ENCODE peak calls at places on chromosome 1, in eight cellular contexts. U is stimulated activated CD4-positive, alpha-beta T cell treated with anti-CD3 and anti-CD28 coated beads, Interleukin-1b, Interleukin-23, amount 100 ng/mL, for 1 hour; F is activated gamma-delta T cell; M is hepatocyte; W is activated CD4-positive, CD25-positive, alpha-beta regulatory T cell treated with anti-CD3 and anti-CD28 coated beads, Interleukin-2, amount 50 U/mL, for 72 hours; E is effector CD4-positive, alpha-beta T cell; H is T47D; L is AG08395. Y is an unnamed sample.

GRCh38 chr1:218900621-218901020 is 273.1 kb upstream of the LYPLAL1 start:
- DNase-seq in F (no peak), W (no peak), E (no peak), U (no peak), H (no peak), L (no peak), M (no peak), Y (no peak)

GRCh38 chr1:46643368-46643775 is 24.8 kb downstream of the ATPAF1 start:
- DNase-seq in U (no peak), E (no peak), F (no peak), W (no peak), H (no peak), M (peak), L (peak), Y (no peak)

GRCh38 chr1:218658899-218659298 is 313.8 kb downstream of the TGFB2 start:
- DNase-seq in U (no peak), H (no peak), W (no peak), M (no peak), E (no peak), F (no peak), L (peak), Y (no peak)

GRCh38 chr1:228530951-228531731 is 44.0 kb downstream of the RNF187 start:
- DNase-seq in E (no peak), W (no peak), L (no peak), U (no peak), F (no peak), H (no peak), M (no peak), Y (no peak)

GRCh38 chr1:147771216-147772125 is 11.1 kb upstream of the GJA5 start:
- DNase-seq in U (no peak), L (peak), E (no peak), F (no peak), H (no peak), M (no peak), W (no peak), Y (no peak)

GRCh38 chr1:32772281-32773017 is 44.7 kb downstream of the YARS1 start:
- DNase-seq in E (no peak), U (no peak), M (no peak), W (no peak), L (no peak), F (no peak), H (no peak), Y (no peak)

GRCh38 chr1:224929335-224930237 is at the start of gene DNAH14:
- DNase-seq in H (peak), L (peak), M (peak), U (no peak), W (peak), F (no peak), E (no peak), Y (no peak)

GRCh38 chr1:66207484-66207883 is 326.5 kb upstream of the SGIP1 start:
- DNase-seq in W (no peak), M (no peak), U (no peak), E (no peak), L (peak), F (no peak), H (no peak), Y (no peak)

GRCh38 chr1:175548774-175549173 is 194.6 kb downstream of the TNR start:
- DNase-seq in M (no peak), F (no peak), E (no peak), U (no peak), L (no peak), H (no peak), W (no peak), Y (no peak)

GRCh38 chr1:232984577-232985425 is 34.4 kb downstream of the NTPCR start:
- DNase-seq in U (no peak), F (no peak), H (no peak), W (no peak), L (no peak), E (no peak), M (no peak), Y (no peak)

GRCh38 chr1:23984417-23985186 is 4.5 kb upstream of the SRSF10 start:
- DNase-seq in F (no peak), E (no peak), W (no peak), U (no peak), H (peak), M (peak), L (no peak), Y (no peak)

GRCh38 chr1:106907795-106908194 is 148.7 kb upstream of the PRMT6 start:
- DNase-seq in E (no peak), F (no peak), U (no peak), W (no peak), M (no peak), L (no peak), H (no peak), Y (no peak)

GRCh38 chr1:214414691-214415090 is 133.7 kb downstream of the SMYD2 start:
- DNase-seq in L (no peak), U (no peak), W (no peak), F (no peak), H (no peak), M (no peak), E (no peak), Y (no peak)

GRCh38 chr1:200905411-200906052 is 10.8 kb downstream of the INAVA start:
- DNase-seq in H (no peak), E (peak), U (peak), M (no peak), W (no peak), L (no peak), F (no peak), Y (no peak)

GRCh38 chr1:94275116-94275515 is 37.7 kb upstream of the ARHGAP29 start:
- DNase-seq in F (no peak), U (no peak), L (no peak), M (no peak), H (no peak), E (no peak), W (no peak), Y (no peak)

GRCh38 chr1:98077691-98078090 is 156.9 kb upstream of the DPYD start:
- DNase-seq in U (no peak), M (no peak), F (no peak), E (no peak), L (peak), H (no peak), W (no peak), Y (no peak)

GRCh38 chr1:206551985-206552325 is 44.6 kb downstream of the RASSF5 start:
- DNase-seq in U (peak), E (peak), M (no peak), F (no peak), L (no peak), W (peak), H (no peak), Y (no peak)

GRCh38 chr1:50278352-50278878 is 144.8 kb downstream of the DMRTA2 start:
- DNase-seq in H (no peak), W (no peak), U (no peak), L (no peak), F (no peak), E (no peak), M (no peak), Y (no peak)

GRCh38 chr1:162982364-162982763 is 86.8 kb upstream of the RGS4 start:
- DNase-seq in U (no peak), E (no peak), F (no peak), L (no peak), M (no peak), H (no peak), W (no peak), Y (no peak)

GRCh38 chr1:107277022-107277421 is 136.2 kb downstream of the NTNG1 start:
- DNase-seq in L (peak), E (no peak), U (no peak), M (peak), W (no peak), H (peak), F (no peak), Y (no peak)

GRCh38 chr1:52738148-52738547 is 11.9 kb downstream of the ZYG11B start:
- DNase-seq in U (no peak), F (no peak), E (no peak), H (no peak), M (no peak), W (no peak), L (no peak), Y (no peak)

GRCh38 chr1:208238710-208239517 is 5.3 kb downstream of the PLXNA2 start:
- DNase-seq in L (peak), F (no peak), W (no peak), U (no peak), M (peak), E (no peak), H (no peak), Y (no peak)

GRCh38 chr1:187696092-187696491 is 867.3 kb downstream of the PLA2G4A start:
- DNase-seq in M (no peak), U (no peak), H (no peak), F (no peak), E (no peak), L (no peak), W (no peak), Y (no peak)

GRCh38 chr1:170162385-170163226 is 16.8 kb downstream of the NTMT2 start:
- DNase-seq in E (no peak), W (no peak), H (no peak), U (no peak), F (no peak), M (peak), L (peak), Y (no peak)

GRCh38 chr1:234871710-234872262 is 256.9 kb downstream of the TOMM20 start:
- DNase-seq in W (no peak), F (no peak), E (no peak), L (no peak), H (no peak), U (no peak), M (no peak), Y (no peak)

GRCh38 chr1:53721088-53721487 is 17.9 kb downstream of the GLIS1 start:
- DNase-seq in F (no peak), M (no peak), U (no peak), L (no peak), H (no peak), W (no peak), E (no peak), Y (no peak)

GRCh38 chr1:7888248-7889010 is 35.6 kb upstream of the UTS2 start:
- DNase-seq in U (no peak), M (no peak), H (no peak), L (peak), F (no peak), E (no peak), W (no peak), Y (no peak)

GRCh38 chr1:32247983-32248889 is 1.2 kb downstream of the FAM167B start:
- DNase-seq in M (peak), U (peak), E (peak), H (peak), L (peak), F (peak), W (peak), Y (peak)

GRCh38 chr1:108962681-108963051 is 618 bp downstream of the CLCC1 start:
- DNase-seq in U (no peak), E (peak), M (peak), H (no peak), L (no peak), W (peak), F (no peak), Y (no peak)

GRCh38 chr1:228497817-228498216 is 10.6 kb downstream of the RNF187 start:
- DNase-seq in H (no peak), F (no peak), M (no peak), E (no peak), L (no peak), U (no peak), W (no peak), Y (no peak)

GRCh38 chr1:111707906-111708305 is 31.3 kb downstream of the INKA2 start:
- DNase-seq in M (no peak), H (no peak), F (no peak), E (no peak), L (no peak), U (no peak), W (no peak), Y (no peak)

GRCh38 chr1:207910678-207911354 is at the start of gene CD34:
- DNase-seq in H (no peak), F (no peak), W (no peak), E (no peak), M (peak), U (no peak), L (no peak), Y (no peak)

GRCh38 chr1:42420911-42421585 is 34.8 kb downstream of the ZMYND12 start:
- DNase-seq in H (no peak), F (no peak), E (no peak), L (peak), U (no peak), M (peak), W (no peak), Y (no peak)

Y was measured in esophagus squamous epithelium.